ENCODE peak calls at places on chromosomes 3 and 15, in eight cellular contexts. T is ovary, M is breast epithelium, K is uterus, J is IMR-90, R is Peyer's patch, L is body of pancreas, N is transverse colon. U is an unnamed sample.

GRCh38 chr3:155581579-155581978 is 163.3 kb downstream of the PLCH1 start:
- DNase-seq in J (no peak), R (no peak), T (no peak), K (no peak), N (no peak), L (no peak), M (no peak), U (no peak)

GRCh38 chr15:38474155-38474757 is 20.3 kb downstream of the FAM98B start:
- DNase-seq in N (no peak), R (peak; percentile 54), M (no peak), L (peak; percentile 43), J (peak; percentile 82), K (no peak), T (no peak), U (peak; percentile 24)

GRCh38 chr3:194089357-194090177 is 46.4 kb upstream of the HES1 start:
- DNase-seq in L (peak; percentile 72), T (peak; percentile 87), R (peak; percentile 65), K (peak; percentile 94), M (peak; percentile 94), J (peak; percentile 97), N (peak; percentile 63), U (peak; percentile 89)

GRCh38 chr3:16449369-16449768 is 64.1 kb downstream of the RFTN1 start:
- DNase-seq in K (no peak), R (no peak), J (no peak), M (no peak), N (no peak), L (no peak), T (no peak), U (no peak)

GRCh38 chr3:155853214-155854146 is 747 bp downstream of the SLC33A1 start:
- DNase-seq in J (peak; percentile 7), T (no peak), M (no peak), L (no peak), R (peak; percentile 55), N (peak; percentile 30), K (no peak), U (peak; percentile 8)

GRCh38 chr15:45637552-45638033 is 2.8 kb downstream of the SQOR start:
- DNase-seq in N (peak; percentile 71), K (peak; percentile 57), R (peak; percentile 74), M (no peak), L (peak; percentile 53), J (peak; percentile 98), T (peak; percentile 70), U (peak; percentile 71)

GRCh38 chr3:125057186-125057850 is 1.5 kb upstream of the HEG1 start:
- DNase-seq in T (no peak), R (no peak), J (peak; percentile 93), K (peak; percentile 71), M (no peak), L (no peak), N (no peak), U (no peak)

GRCh38 chr3:39485547-39485946 is 18.1 kb downstream of the MOBP start:
- DNase-seq in R (no peak), M (no peak), L (no peak), J (no peak), N (no peak), K (no peak), T (no peak), U (no peak)

GRCh38 chr15:78944669-78945407 is at the start of gene CTSH:
- DNase-seq in R (peak; percentile 95), T (peak; percentile 90), K (peak; percentile 70), J (peak; percentile 17), M (no peak), L (peak; percentile 91), N (peak; percentile 91), U (peak; percentile 82)

GRCh38 chr3:65146149-65146548 is 458.3 kb upstream of the ADAMTS9 start:
- DNase-seq in R (no peak), N (no peak), L (peak; percentile 50), T (no peak), J (no peak), M (peak; percentile 20), K (no peak), U (no peak)

GRCh38 chr15:68143785-68144184 is 61.3 kb downstream of the CALML4 start:
- DNase-seq in M (no peak), R (no peak), K (no peak), L (no peak), T (no peak), N (no peak), J (no peak), U (no peak)

GRCh38 chr3:40499952-40500351 is 5.9 kb upstream of the ZNF620 start:
- DNase-seq in R (no peak), N (no peak), L (no peak), J (no peak), M (no peak), T (no peak), K (no peak), U (no peak)

GRCh38 chr3:23183731-23184130 is 19.4 kb upstream of the UBE2E2 start:
- DNase-seq in J (peak; percentile 60), M (no peak), N (peak; percentile 29), T (no peak), K (peak; percentile 28), L (peak; percentile 52), R (peak; percentile 53), U (peak; percentile 16)

GRCh38 chr15:75202251-75203016 is 752 bp downstream of the C15orf39 start:
- DNase-seq in R (peak; percentile 95), M (peak; percentile 70), T (peak; percentile 83), J (peak; percentile 86), K (peak; percentile 68), L (peak; percentile 85), N (peak; percentile 89), U (peak; percentile 73)

GRCh38 chr15:70426065-70426821 is 328.5 kb upstream of the TLE3 start:
- DNase-seq in M (no peak), R (no peak), K (no peak), N (no peak), J (peak; percentile 40), T (no peak), L (no peak), U (no peak)

GRCh38 chr3:56453027-56453426 is 15.2 kb downstream of the ERC2 start:
- DNase-seq in K (no peak), N (no peak), L (no peak), M (no peak), R (no peak), J (no peak), T (no peak), U (no peak)

GRCh38 chr15:39698444-39699390 is 83.9 kb downstream of the FSIP1 start:
- DNase-seq in N (no peak), L (no peak), M (no peak), K (no peak), T (no peak), R (no peak), J (no peak), U (no peak)

GRCh38 chr3:180274536-180274935 is 237.8 kb upstream of the PEX5L start:
- DNase-seq in K (no peak), M (no peak), T (no peak), R (no peak), L (no peak), N (no peak), J (no peak), U (no peak)

GRCh38 chr3:10289785-10290355 is 2.9 kb downstream of the GHRL start:
- DNase-seq in R (no peak), T (no peak), M (no peak), K (no peak), L (no peak), J (no peak), N (no peak), U (no peak)

GRCh38 chr3:73284432-73284831 is 223.0 kb downstream of the EBLN2 start:
- DNase-seq in K (no peak), T (no peak), L (no peak), N (no peak), J (no peak), R (no peak), M (no peak), U (no peak)
- H3K36me3 ChIP-seq in K (no peaks in the 10 kb centered on the region), T (no peaks in the 10 kb centered on the region), L (no peaks in the 10 kb centered on the region), N (no peaks in the 10 kb centered on the region), J (no peaks in the 10 kb centered on the region), R (no peaks in the 10 kb centered on the region), M (no peaks in the 10 kb centered on the region), U (no peaks in the 10 kb centered on the region)

GRCh38 chr3:130894873-130895330 is 1.0 kb downstream of the ATP2C1 start:
- DNase-seq in M (no peak), J (peak; percentile 17), T (no peak), R (no peak), L (no peak), N (no peak), K (no peak), U (no peak)

GRCh38 chr3:130894130-130894872 is 417 bp downstream of the ATP2C1 start:
- DNase-seq in N (peak; percentile 44), K (peak; percentile 39), M (no peak), J (no peak), R (peak; percentile 69), T (peak; percentile 67), L (peak; percentile 27), U (peak; percentile 22)

GRCh38 chr3:130895690-130896089 is 1.8 kb downstream of the ATP2C1 start:
- DNase-seq in N (no peak), M (no peak), T (no peak), L (no peak), J (no peak), K (no peak), R (no peak), U (no peak)

GRCh38 chr3:130897316-130897715 is 3.4 kb downstream of the ATP2C1 start:
- DNase-seq in T (no peak), M (no peak), L (no peak), R (no peak), N (no peak), J (no peak), K (no peak), U (no peak)

GRCh38 chr3:130896101-130896500 is 2.2 kb downstream of the ATP2C1 start:
- DNase-seq in R (no peak), L (no peak), T (no peak), M (no peak), N (no peak), J (no peak), K (no peak), U (no peak)
- H3K4me3 ChIP-seq in R (no peak overlapping the region), L (no peak overlapping the region), T (no peak overlapping the region), M (no peak overlapping the region), N (no peak overlapping the region), J (no peak overlapping the region), K (no peak overlapping the region), U (peak overlapping the region; percentile 66)

DNA sequence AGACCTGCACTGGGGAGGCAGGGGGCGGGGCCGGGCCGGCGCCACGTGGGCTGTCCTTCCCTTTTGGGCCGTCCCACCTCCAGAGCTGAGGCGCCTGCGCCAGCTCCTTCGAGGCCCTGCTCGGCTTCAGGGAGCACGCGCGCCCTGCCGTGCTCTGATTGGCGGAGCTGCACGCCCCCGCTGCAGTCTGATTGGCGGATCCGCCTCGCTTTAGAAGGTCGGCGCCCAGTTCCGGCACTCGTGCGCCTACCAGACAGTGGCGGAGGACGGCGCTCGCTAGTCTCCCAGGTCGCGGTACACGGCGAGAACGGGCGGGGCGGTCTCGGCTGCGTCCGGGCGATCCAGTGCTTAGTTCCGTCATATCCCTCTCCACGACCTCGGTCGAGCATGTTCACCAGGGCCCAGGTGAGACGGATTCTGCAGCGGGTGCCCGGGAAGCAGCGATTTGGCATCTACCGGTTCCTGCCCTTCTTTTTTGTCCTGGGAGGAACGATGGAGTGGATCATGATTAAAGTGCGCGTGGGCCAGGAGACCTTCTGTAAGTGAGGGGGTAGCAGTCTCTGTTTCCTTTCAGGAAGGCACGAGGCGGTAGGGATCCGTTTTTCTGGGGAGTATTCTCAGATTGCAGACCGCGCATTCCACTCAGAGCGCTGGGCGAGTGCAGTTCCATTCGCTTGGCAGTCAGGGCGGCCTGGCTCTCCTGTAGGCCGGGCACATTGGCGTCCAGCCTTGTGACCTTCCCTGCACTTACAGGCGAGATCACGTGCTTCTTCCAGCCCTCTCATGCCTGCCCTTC is at the start of gene UQCC5:
- DNase-seq in M (peak; percentile 98), R (peak; percentile 99), K (peak; percentile 96), T (peak; percentile 98), N (peak; percentile 98), L (peak; percentile 98), J (peak; percentile 98), U (peak; percentile 98)
- TF ChIP-seq POLR2A in M (peak; percentile 93), R (peak; percentile 99), K (peak; percentile 100), T (peak; percentile 98), N (peak; percentile 96), L (peak; percentile 95), J (peak; percentile 98), U (peak; percentile 99)

GRCh38 chr3:183967693-183968092 is 50.0 kb downstream of the ABCC5 start:
- DNase-seq in L (no peak), M (no peak), R (no peak), T (no peak), N (no peak), J (no peak), K (no peak), U (no peak)
- H3K36me3 ChIP-seq in L (no peaks in the 10 kb centered on the region), M (no peaks in the 10 kb centered on the region), R (no peaks in the 10 kb centered on the region), T (no peaks in the 10 kb centered on the region), N (no peaks in the 10 kb centered on the region), J (peaks cover 49% of the 10 kb centered on the region), K (no peaks in the 10 kb centered on the region), U (no peaks in the 10 kb centered on the region)